ENCODE peak calls at places on chromosomes 3 and 15, in eight cellular contexts. G is astrocyte of the spinal cord, B is psoas muscle, T is fibroblast of pulmonary artery, V is dorsolateral prefrontal cortex, U is GM23338, A is mucosa of descending colon, O is small intestine. R is an unnamed sample.

GRCh38 chr3:150251654-150252053 is 156.4 kb upstream of the TSC22D2 start:
- DNase-seq in T (peak; percentile 36), V (no peak), G (peak; percentile 86), A (no peak), U (no peak), O (no peak), B (no peak), R (no peak)

GRCh38 chr15:30038667-30039523 is 43.9 kb upstream of the GOLGA8J start:
- DNase-seq in V (no peak), O (peak; percentile 99), B (peak; percentile 23), G (no peak), T (no peak), A (no peak), U (no peak), R (no peak)

GRCh38 chr3:67819447-67819846 is 165.0 kb upstream of the SUCLG2 start:
- DNase-seq in T (no peak), U (peak; percentile 54), G (no peak), O (peak; percentile 7), A (no peak), B (no peak), V (no peak), R (no peak)

GRCh38 chr15:79728867-79729266 is 167.9 kb downstream of the MTHFS start:
- DNase-seq in A (no peak), B (no peak), T (no peak), O (no peak), G (no peak), V (no peak), U (no peak), R (no peak)

GRCh38 chr3:42308651-42309050 is 42.7 kb upstream of the CCK start:
- DNase-seq in B (no peak), A (no peak), V (no peak), O (no peak), T (no peak), U (no peak), G (no peak), R (no peak)

GRCh38 chr15:71701808-71702207 is 108.5 kb upstream of the NR2E3 start:
- DNase-seq in U (no peak), T (no peak), A (no peak), V (no peak), G (no peak), B (no peak), O (no peak), R (no peak)

GRCh38 chr3:169966951-169967915 is 626 bp downstream of the SEC62 start:
- DNase-seq in A (peak; percentile 56), T (peak; percentile 48), B (peak; percentile 60), O (peak; percentile 31), G (peak; percentile 46), V (peak; percentile 30), U (peak; percentile 72), R (peak; percentile 67)

GRCh38 chr3:57726395-57726794 is 29.7 kb upstream of the SLMAP start:
- DNase-seq in T (no peak), V (no peak), B (no peak), O (no peak), A (no peak), G (no peak), U (no peak), R (no peak)

GRCh38 chr3:58350627-58351013 is 17.9 kb downstream of the PXK start:
- DNase-seq in U (no peak), B (no peak), T (peak; percentile 46), O (no peak), V (no peak), A (no peak), G (peak; percentile 26), R (peak; percentile 31)

GRCh38 chr3:57164217-57164605 is 942 bp downstream of the IL17RD start:
- DNase-seq in V (no peak), U (no peak), T (peak; percentile 26), G (peak; percentile 23), O (peak; percentile 8), B (peak; percentile 36), A (no peak), R (no peak)

GRCh38 chr3:53941945-53942344 is 50.3 kb upstream of the SELENOK start:
- DNase-seq in V (no peak), A (no peak), U (peak; percentile 40), T (peak; percentile 69), B (no peak), O (no peak), G (no peak), R (no peak)

GRCh38 chr3:24088782-24089181 is 143.7 kb downstream of the NR1D2 start:
- DNase-seq in B (no peak), O (peak; percentile 8), G (peak; percentile 8), A (no peak), U (peak; percentile 63), V (no peak), T (peak; percentile 46), R (peak; percentile 10)

GRCh38 chr3:127226946-127227842 is 34.3 kb downstream of the PRR23E start:
- DNase-seq in T (no peak), A (no peak), G (no peak), U (peak; percentile 68), V (no peak), O (no peak), B (no peak), R (no peak)

GRCh38 chr15:89462198-89462912 is 34.0 kb downstream of the RHCG start:
- DNase-seq in B (no peak), T (peak; percentile 19), V (peak; percentile 60), G (peak; percentile 6), A (no peak), O (peak; percentile 41), U (peak; percentile 59), R (peak; percentile 29)
- H3K4me3 ChIP-seq in B (no peak overlapping the region), T (no peak overlapping the region), V (peak overlapping the region; percentile 42), G (no peak overlapping the region), A (no peak overlapping the region), O (no peak overlapping the region), U (no peak overlapping the region), R (no peak overlapping the region)

DNA sequence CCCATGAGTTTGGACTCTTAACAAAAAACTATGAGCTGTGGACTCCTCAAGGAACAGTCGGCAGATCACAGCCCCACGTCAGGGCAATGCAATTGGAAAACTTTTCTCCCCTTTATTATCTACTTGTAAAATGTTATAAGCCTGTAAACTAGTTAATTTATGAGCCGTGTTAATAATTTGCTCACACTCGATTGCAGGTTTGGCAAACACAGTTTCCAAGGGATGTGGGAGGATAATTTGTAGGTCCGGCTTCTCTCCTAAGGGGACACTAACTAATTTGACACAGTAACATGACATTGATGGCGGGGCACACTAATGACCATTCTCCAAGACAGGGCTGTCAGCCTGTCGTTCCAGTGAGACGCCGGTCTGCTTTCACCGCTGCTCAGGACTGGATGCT is 222.2 kb downstream of the FOXP1 start:
- DNase-seq in B (no peak), V (no peak), U (no peak), G (no peak), T (no peak), O (peak; percentile 71), A (no peak), R (no peak)
- H3K4me3 ChIP-seq in B (no peak overlapping the region), V (no peak overlapping the region), U (no peak overlapping the region), G (no peak overlapping the region), T (no peak overlapping the region), O (no peak overlapping the region), A (no peak overlapping the region), R (no peak overlapping the region)

GRCh38 chr3:136958931-136959330 is 1.1 kb downstream of the IL20RB start:
- DNase-seq in V (no peak), O (no peak), T (no peak), A (no peak), G (no peak), U (no peak), B (no peak), R (no peak)
- H3K4me3 ChIP-seq in V (no peak overlapping the region), O (no peak overlapping the region), T (no peak overlapping the region), A (no peak overlapping the region), G (no peak overlapping the region), U (no peak overlapping the region), B (no peak overlapping the region), R (no peak overlapping the region)

GRCh38 chr15:74579001-74579400 is 36.6 kb upstream of the CLK3 start:
- DNase-seq in V (no peak), G (no peak), B (no peak), T (no peak), A (no peak), U (no peak), O (no peak), R (no peak)
- H3K4me3 ChIP-seq in V (no peak overlapping the region), G (no peak overlapping the region), B (no peak overlapping the region), T (no peak overlapping the region), A (no peak overlapping the region), U (no peak overlapping the region), O (no peak overlapping the region), R (no peak overlapping the region)

GRCh38 chr3:186932281-186933181 is 2.2 kb downstream of the ST6GAL1 start:
- DNase-seq in V (no peak), B (no peak), A (no peak), G (no peak), O (no peak), U (no peak), T (peak; percentile 52), R (peak; percentile 39)
- H3K4me3 ChIP-seq in V (peak overlapping the region; percentile 81), B (peak overlapping the region; percentile 99), A (no peak overlapping the region), G (peak overlapping the region; percentile 79), O (no peak overlapping the region), U (peak overlapping the region; percentile 98), T (peak overlapping the region; percentile 85), R (peak overlapping the region; percentile 68)

DNA sequence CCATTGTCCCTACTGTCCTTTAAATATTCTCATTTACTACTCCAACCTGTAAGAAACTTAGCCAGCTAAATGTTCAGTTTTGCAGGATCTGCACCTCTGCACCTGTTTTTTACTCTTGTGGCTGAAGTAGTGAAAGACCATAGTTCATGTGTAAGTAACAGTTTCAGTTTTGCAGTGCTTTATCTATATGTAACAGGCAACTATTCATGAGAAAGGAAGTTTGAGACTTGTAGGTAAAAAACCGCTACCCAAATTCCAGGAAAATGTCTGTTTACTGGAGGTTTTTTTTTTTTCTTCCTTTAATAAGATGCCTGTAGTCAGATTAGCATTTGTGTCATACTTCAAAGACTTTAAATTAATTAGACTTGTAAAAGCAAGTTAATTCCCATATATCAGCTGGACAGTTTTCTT is 25.4 kb upstream of the MBNL1 start:
- DNase-seq in B (no peak), T (no peak), O (peak; percentile 61), G (no peak), U (no peak), A (no peak), V (no peak), R (peak; percentile 85)
- H3K4me3 ChIP-seq in B (peak overlapping the region; percentile 3), T (no peak overlapping the region), O (no peak overlapping the region), G (no peak overlapping the region), U (no peak overlapping the region), A (no peak overlapping the region), V (no peak overlapping the region), R (peak overlapping the region; percentile 93)

DNA sequence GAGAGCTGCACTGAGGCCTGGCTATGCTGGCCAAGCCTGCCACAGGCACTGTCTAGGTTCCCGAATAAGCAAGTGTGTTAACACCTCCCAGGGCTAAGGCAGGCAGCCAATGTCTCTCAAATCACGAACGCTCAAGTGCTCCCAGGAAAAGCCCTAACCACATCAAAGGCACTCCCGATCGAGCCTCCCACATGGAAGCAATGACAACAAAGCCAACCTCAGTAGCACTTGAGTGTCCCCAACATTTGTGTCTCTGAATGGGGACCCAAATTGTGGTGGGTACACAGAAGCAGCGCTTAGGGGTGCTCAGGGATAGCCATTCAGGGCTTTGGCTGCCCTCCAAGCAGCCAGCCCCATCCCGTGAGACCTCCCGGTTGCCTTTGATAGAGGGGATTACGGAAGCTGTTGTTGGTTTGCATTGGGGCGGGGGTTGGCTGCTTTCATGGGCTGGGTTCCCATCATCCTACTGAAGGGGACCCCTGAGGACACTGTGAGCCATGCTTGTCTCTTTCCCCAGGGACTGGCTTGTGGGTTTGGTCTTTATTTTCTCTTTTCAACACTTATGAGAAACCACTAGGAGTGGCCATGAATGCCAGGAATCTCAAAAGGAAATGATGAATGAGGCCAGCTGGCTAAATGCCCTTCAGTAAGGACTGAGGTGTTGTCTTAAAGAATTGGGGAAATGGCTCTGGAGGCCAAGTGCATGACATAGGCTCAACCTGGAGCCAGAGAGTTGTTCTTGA is 234.1 kb upstream of the FEZF2 start:
- DNase-seq in O (no peak), U (peak; percentile 11), B (no peak), T (peak; percentile 93), V (no peak), G (peak; percentile 84), A (no peak), R (no peak)
- H3K4me3 ChIP-seq in O (no peak overlapping the region), U (no peak overlapping the region), B (no peak overlapping the region), T (no peak overlapping the region), V (no peak overlapping the region), G (no peak overlapping the region), A (no peak overlapping the region), R (no peak overlapping the region)